ENCODE peak calls at places on chromosomes 3 and 15, in six cellular contexts. V is sigmoid colon, J is IMR-90, Z is OCI-LY7, C is transverse colon, W is heart right ventricle. Y is an unnamed sample.

GRCh38 chr3:58748024-58748423 is 81.5 kb upstream of the FAM3D start:
- DNase-seq in V (no peak), J (no peak), Z (no peak), C (no peak), W (no peak), Y (no peak)

GRCh38 chr3:3701949-3702348 is 97.3 kb upstream of the LRRN1 start:
- DNase-seq in C (no peak), Z (no peak), V (no peak), J (no peak), W (no peak), Y (no peak)

GRCh38 chr3:187454416-187454815 is 86.2 kb downstream of the RTP4 start:
- DNase-seq in Z (no peak), C (no peak), W (no peak), J (no peak), V (no peak), Y (no peak)

GRCh38 chr15:38554354-38554753 is 10.3 kb downstream of the RASGRP1 start:
- DNase-seq in C (no peak), J (peak; percentile 82), Z (no peak), W (no peak), V (no peak), Y (no peak)

GRCh38 chr3:53489401-53490130 is 4.8 kb upstream of the CACNA1D start:
- DNase-seq in V (no peak), C (no peak), W (no peak), Z (no peak), J (no peak), Y (no peak)

GRCh38 chr3:197495059-197495455 is 60.7 kb downstream of the BDH1 start:
- DNase-seq in C (no peak), J (no peak), Z (no peak), W (no peak), V (no peak), Y (no peak)

GRCh38 chr3:155320934-155321333 is 27.5 kb upstream of the STRIT1 start:
- DNase-seq in C (no peak), J (no peak), V (no peak), Z (no peak), W (no peak), Y (no peak)

GRCh38 chr15:64046347-64047153 is at the start of gene DAPK2:
- DNase-seq in V (peak; percentile 78), W (peak; percentile 83), C (peak; percentile 83), J (peak; percentile 34), Z (peak; percentile 47), Y (peak; percentile 40)

GRCh38 chr15:60326824-60327654 is 70.7 kb downstream of the ANXA2 start:
- DNase-seq in C (no peak), J (peak; percentile 52), Z (peak; percentile 51), V (no peak), W (no peak), Y (peak; percentile 16)

GRCh38 chr3:151556591-151556990 is 95.7 kb upstream of the IGSF10 start:
- DNase-seq in W (no peak), V (no peak), C (no peak), Z (no peak), J (no peak), Y (no peak)

GRCh38 chr3:151558621-151559020 is 97.8 kb upstream of the IGSF10 start:
- DNase-seq in W (no peak), Z (no peak), V (no peak), C (no peak), J (peak; percentile 27), Y (no peak)

GRCh38 chr3:151559736-151560135 is 98.9 kb upstream of the IGSF10 start:
- DNase-seq in V (no peak), C (no peak), Z (no peak), J (no peak), W (no peak), Y (no peak)

GRCh38 chr3:151553873-151554272 is 93.0 kb upstream of the IGSF10 start:
- DNase-seq in Z (no peak), J (no peak), W (peak; percentile 12), C (no peak), V (peak; percentile 61), Y (no peak)

DNA sequence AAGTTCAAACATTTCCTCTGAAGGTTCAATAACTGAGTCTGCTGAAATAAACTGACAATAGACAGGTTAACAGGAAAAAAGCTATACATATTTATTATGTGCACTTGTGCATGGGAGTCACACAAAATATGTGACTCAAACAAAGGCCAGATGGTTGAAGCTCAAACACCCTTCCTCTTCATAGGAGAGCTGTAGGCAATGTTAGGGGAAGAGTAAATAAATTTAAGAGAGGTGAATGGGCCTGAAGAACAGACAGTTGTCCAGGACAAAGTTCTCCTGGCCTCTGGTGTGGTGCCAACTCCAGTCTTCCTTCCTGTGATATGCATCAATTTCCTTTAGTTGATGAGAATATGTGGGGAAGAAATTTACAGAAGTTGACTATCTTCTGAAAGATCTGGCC is 96.2 kb upstream of the IGSF10 start:
- DNase-seq in W (no peak), J (no peak), V (no peak), C (no peak), Z (no peak), Y (no peak)
- H3K27ac ChIP-seq in W (no peak overlapping the region), J (no peak overlapping the region), V (no peak overlapping the region), C (no peak overlapping the region), Z (no peak overlapping the region), Y (no peak overlapping the region)

GRCh38 chr3:185583925-185584324 is 2.2 kb upstream of the SENP2 start:
- DNase-seq in C (no peak), Z (no peak), V (no peak), J (no peak), W (no peak), Y (no peak)
- H3K27ac ChIP-seq in C (no peak overlapping the region), Z (no peak overlapping the region), V (no peak overlapping the region), J (no peak overlapping the region), W (no peak overlapping the region), Y (no peak overlapping the region)

DNA sequence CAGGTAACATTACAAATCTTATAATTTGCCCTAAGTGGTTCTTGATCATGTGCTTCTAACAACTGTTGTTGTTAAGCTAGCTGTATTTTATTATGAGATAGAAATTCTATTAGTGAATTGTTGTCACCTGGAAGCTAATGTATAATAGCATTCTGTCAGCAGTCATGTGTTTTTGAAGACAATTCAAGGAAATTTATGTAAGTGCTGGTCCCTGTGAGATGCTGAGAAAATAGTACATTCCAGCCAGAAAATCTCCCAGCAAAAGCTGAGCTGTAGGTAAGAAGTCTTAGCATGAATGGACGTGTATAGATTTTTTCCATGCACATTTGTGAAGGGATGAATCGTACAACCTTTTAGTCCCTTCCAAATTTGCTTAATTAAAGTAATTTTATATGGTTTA is 120.0 kb upstream of the C15orf61 start:
- DNase-seq in W (no peak), Z (no peak), C (no peak), J (no peak), V (no peak), Y (no peak)
- H3K27ac ChIP-seq in W (no peak overlapping the region), Z (no peak overlapping the region), C (no peak overlapping the region), J (no peak overlapping the region), V (no peak overlapping the region), Y (no peak overlapping the region)

GRCh38 chr3:189419683-189420082 is 211.5 kb upstream of the TP63 start:
- DNase-seq in W (no peak), J (no peak), V (no peak), Z (no peak), C (no peak), Y (no peak)

GRCh38 chr3:189424922-189425321 is 206.3 kb upstream of the TP63 start:
- DNase-seq in Z (no peak), W (no peak), J (no peak), C (no peak), V (no peak), Y (no peak)

GRCh38 chr3:189419022-189419421 is 212.2 kb upstream of the TP63 start:
- DNase-seq in V (no peak), C (no peak), W (no peak), Z (no peak), J (no peak), Y (no peak)
- H3K27ac ChIP-seq in V (no peak overlapping the region), C (no peak overlapping the region), W (no peak overlapping the region), Z (no peak overlapping the region), J (no peak overlapping the region), Y (no peak overlapping the region)

DNA sequence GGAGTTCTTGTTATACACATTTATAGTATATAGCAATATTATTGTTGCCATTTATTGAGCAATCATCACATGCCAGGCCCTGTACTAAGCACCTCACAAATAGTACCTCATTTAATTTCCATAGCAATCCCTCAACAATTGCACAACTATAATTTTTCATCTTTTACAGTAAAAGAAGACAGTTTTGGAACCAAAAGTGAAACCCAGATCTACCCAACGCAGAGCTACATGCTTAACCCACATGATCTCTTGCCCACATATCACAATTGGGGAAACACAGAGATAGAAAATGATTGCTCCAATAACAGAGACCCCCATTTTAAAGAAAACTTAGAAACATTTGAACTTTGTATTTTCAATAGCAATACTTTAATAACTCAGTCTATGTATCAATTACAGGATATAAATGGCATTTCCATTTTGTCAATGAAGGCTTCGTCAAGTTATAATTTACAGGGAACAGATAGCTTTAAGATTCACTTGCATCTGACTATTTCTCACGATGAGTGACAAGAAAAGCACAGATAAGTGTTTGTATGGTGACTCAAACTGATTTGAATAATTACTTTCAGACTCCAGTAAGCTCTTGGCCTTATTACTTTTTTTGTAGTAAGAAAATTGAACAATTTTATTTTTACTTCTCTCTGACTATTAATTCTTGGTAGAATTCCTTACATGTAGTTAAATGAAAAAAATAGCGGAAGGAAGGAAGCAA is 38.7 kb upstream of the CCDC50 start:
- DNase-seq in V (no peak), W (no peak), J (no peak), Z (no peak), C (no peak), Y (no peak)
- H3K27ac ChIP-seq in V (no peak overlapping the region), W (peak overlapping the region; percentile 51), J (no peak overlapping the region), Z (peak overlapping the region; percentile 3), C (peak overlapping the region; percentile 53), Y (peak overlapping the region; percentile 9)

GRCh38 chr3:61617651-61618050 is 56.3 kb downstream of the PTPRG start:
- DNase-seq in Z (no peak), J (no peak), W (no peak), C (no peak), V (no peak), Y (no peak)
- H3K27ac ChIP-seq in Z (no peak overlapping the region), J (no peak overlapping the region), W (no peak overlapping the region), C (peak overlapping the region; percentile 43), V (peak overlapping the region; percentile 29), Y (no peak overlapping the region)

DNA sequence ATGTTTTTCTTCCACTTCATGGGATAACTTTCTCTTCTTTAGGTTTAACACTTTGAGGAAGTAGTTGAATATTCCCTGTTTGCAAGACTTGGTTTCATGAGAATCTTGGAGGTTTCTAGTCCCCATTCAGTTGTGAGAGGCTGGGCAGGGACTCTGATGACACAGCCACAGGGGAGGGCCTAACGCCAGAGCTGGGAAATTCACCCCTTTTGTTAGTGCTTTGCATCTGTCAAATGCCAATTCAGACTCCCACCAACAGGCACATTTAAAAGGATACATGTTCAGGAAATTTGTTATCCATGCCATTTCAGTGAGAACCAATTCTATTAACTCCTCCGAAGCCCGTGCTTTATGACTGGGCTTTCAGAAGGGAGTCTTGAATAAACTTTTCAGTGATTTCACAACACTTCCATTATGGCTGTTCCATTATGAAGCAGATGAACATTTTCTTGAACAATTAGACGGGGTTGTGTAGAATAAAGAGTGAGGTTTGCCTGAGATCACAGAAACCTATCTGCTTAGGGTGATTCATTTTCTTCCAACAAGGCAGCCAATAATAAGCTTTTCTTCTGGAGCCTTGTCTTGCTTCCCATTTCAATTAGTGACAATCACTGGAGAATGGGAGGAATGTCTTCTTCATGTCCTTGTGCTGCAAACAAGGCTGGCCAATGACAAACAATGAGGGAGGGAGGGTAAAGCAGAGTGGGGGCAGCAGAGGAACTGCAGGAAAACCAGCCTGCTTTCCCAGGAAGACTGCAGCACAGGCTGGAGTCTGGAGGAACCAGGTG is 90.6 kb downstream of the SOX14 start:
- DNase-seq in C (no peak), V (no peak), J (no peak), W (no peak), Z (no peak), Y (no peak)
- H3K27ac ChIP-seq in C (no peak overlapping the region), V (no peak overlapping the region), J (no peak overlapping the region), W (no peak overlapping the region), Z (no peak overlapping the region), Y (no peak overlapping the region)

Y was measured in dorsolateral prefrontal cortex.